ENCODE peak calls at places on chromosomes 6 and 20, in four cellular contexts. D, T, J and F are unnamed samples.
A peak's percentile ranks its signal among the peaks of the same experiment; 100 is the strongest.

GRCh38 chr20:11777861-11778570 is 139.7 kb upstream of the BTBD3 start:
- DNase-seq in T (no peak), D (no peak), J (no peak), F (no peak)

GRCh38 chr20:18879262-18879661 is 65.7 kb downstream of the SCP2D1 start:
- DNase-seq in D (no peak), J (no peak), T (no peak), F (no peak)

GRCh38 chr20:46139908-46140482 is 21.9 kb downstream of the CD40 start:
- DNase-seq in T (no peak), J (no peak), D (peak; percentile 42), F (no peak)

GRCh38 chr20:4602297-4602631 is 119.4 kb upstream of the PRND start:
- DNase-seq in J (no peak), T (no peak), D (no peak), F (no peak)

GRCh38 chr20:20017852-20018245 is 687 bp downstream of the NAA20 start:
- DNase-seq in D (no peak), T (peak; percentile 40), J (peak; percentile 21), F (no peak)

GRCh38 chr20:6953611-6954010 is 186.1 kb downstream of the BMP2 start:
- DNase-seq in J (no peak), T (no peak), D (no peak), F (no peak)

GRCh38 chr6:110628330-110628729 is 151.9 kb upstream of the SLC22A16 start:
- DNase-seq in D (no peak), J (no peak), T (no peak), F (no peak)

GRCh38 chr6:32092760-32093497 is 16.2 kb downstream of the TNXB start:
- DNase-seq in J (no peak), T (no peak), D (no peak), F (no peak)

GRCh38 chr6:32980488-32981038 is 12.2 kb downstream of the BRD2 start:
- DNase-seq in J (no peak), T (no peak), D (no peak), F (no peak)

GRCh38 chr6:42387336-42387735 is 64.4 kb downstream of the TRERF1 start:
- DNase-seq in J (no peak), T (no peak), D (no peak), F (no peak)

GRCh38 chr6:136284909-136285308 is 4.7 kb downstream of the BCLAF1 start:
- DNase-seq in T (no peak), D (no peak), J (no peak), F (no peak)

GRCh38 chr6:124659427-124659826 is 302.8 kb upstream of the RNF217 start:
- DNase-seq in T (no peak), D (no peak), J (no peak), F (no peak)

GRCh38 chr6:70864404-70864803 is 92.5 kb downstream of the B3GAT2 start:
- DNase-seq in T (no peak), D (no peak), J (no peak), F (no peak)

GRCh38 chr6:135739288-135739687 is 112.2 kb upstream of the PDE7B start:
- DNase-seq in T (no peak), J (no peak), D (no peak), F (no peak)

GRCh38 chr6:56381852-56382251 is 134.5 kb upstream of the COL21A1 start:
- DNase-seq in J (no peak), T (peak; percentile 81), D (no peak), F (no peak)

GRCh38 chr6:85354761-85355618 is 94.9 kb upstream of the NT5E start:
- DNase-seq in J (peak; percentile 78), T (peak; percentile 36), D (peak; percentile 78), F (peak; percentile 68)

GRCh38 chr6:3013486-3013885 is 13.8 kb downstream of the NQO2 start:
- DNase-seq in D (no peak), T (no peak), J (no peak), F (no peak)

GRCh38 chr6:137552809-137553208 is 58.6 kb upstream of the OLIG3 start:
- DNase-seq in T (peak; percentile 49), D (no peak), J (no peak), F (no peak)

GRCh38 chr20:58233881-58234528 is 5.6 kb upstream of the ANKRD60 start:
- DNase-seq in T (peak; percentile 34), J (peak; percentile 64), D (peak; percentile 88), F (peak; percentile 73)

GRCh38 chr20:50337521-50338466 is 147.2 kb downstream of the CEBPB start:
- DNase-seq in T (no peak), J (no peak), D (no peak), F (no peak)

GRCh38 chr6:113047148-113047547 is 700.0 kb downstream of the RFPL4B start:
- DNase-seq in T (no peak), D (no peak), J (no peak), F (no peak)

GRCh38 chr6:139698526-139699182 is 324.2 kb upstream of the CITED2 start:
- DNase-seq in T (no peak), D (no peak), J (no peak), F (no peak)

GRCh38 chr6:26217714-26218075 is 130.5 kb downstream of the HFE start:
- DNase-seq in J (peak; percentile 66), T (no peak), D (no peak), F (no peak)

GRCh38 chr20:53559816-53560215 is 33.8 kb downstream of the ZNF217 start:
- DNase-seq in D (no peak), J (no peak), T (no peak), F (no peak)

GRCh38 chr6:25219581-25220249 is 59.5 kb upstream of the CARMIL1 start:
- DNase-seq in D (no peak), J (no peak), T (no peak), F (no peak)

GRCh38 chr20:13312300-13312699 is 91.2 kb downstream of the ISM1 start:
- DNase-seq in T (no peak), J (no peak), D (no peak), F (no peak)

GRCh38 chr20:59291740-59292139 is 8.7 kb upstream of the EDN3 start:
- DNase-seq in J (no peak), T (no peak), D (no peak), F (no peak)
- TF ChIP-seq ELF4 in J (no peak), T (no peak), D (no peak), F (no peak)

GRCh38 chr6:117776441-117776840 is 101.2 kb downstream of the NUS1 start:
- DNase-seq in J (no peak), D (no peak), T (peak; percentile 10), F (peak; percentile 38)

GRCh38 chr6:117771403-117771802 is 96.1 kb downstream of the NUS1 start:
- DNase-seq in D (no peak), J (no peak), T (no peak), F (no peak)
- TF ChIP-seq ELF4 in D (no peak), J (no peak), T (no peak), F (no peak)

GRCh38 chr6:150876598-150876997 is 11.1 kb downstream of the MTHFD1L start:
- DNase-seq in T (no peak), J (no peak), D (no peak), F (no peak)
- TF ChIP-seq ELF4 in T (no peak), J (no peak), D (no peak), F (no peak)

GRCh38 chr6:158095031-158095430 is 73.0 kb downstream of the SERAC1 start:
- DNase-seq in T (peak; percentile 19), D (no peak), J (no peak), F (no peak)
- TF ChIP-seq ELF4 in T (no peak), D (no peak), J (no peak), F (no peak)

GRCh38 chr20:41392871-41393704 is 26.5 kb upstream of the EMILIN3 start:
- DNase-seq in J (no peak), T (no peak), D (no peak), F (no peak)
- TF ChIP-seq ELF4 in J (no peak), T (no peak), D (no peak), F (no peak)

GRCh38 chr6:168198302-168199180 is 119.5 kb upstream of the FRMD1 start:
- DNase-seq in D (no peak), T (no peak), J (no peak), F (no peak)

GRCh38 chr6:168196881-168197635 is 118.0 kb upstream of the FRMD1 start:
- DNase-seq in D (no peak), T (no peak), J (no peak), F (no peak)

GRCh38 chr6:168196385-168196860 is 117.4 kb upstream of the FRMD1 start:
- DNase-seq in T (peak; percentile 72), D (no peak), J (no peak), F (no peak)

GRCh38 chr6:168195712-168196111 is 116.7 kb upstream of the FRMD1 start:
- DNase-seq in J (no peak), T (no peak), D (no peak), F (no peak)

GRCh38 chr6:168197636-168198301 is 118.8 kb upstream of the FRMD1 start:
- DNase-seq in T (no peak), D (no peak), J (no peak), F (no peak)
- TF ChIP-seq ELF4 in T (no peak), D (no peak), J (no peak), F (no peak)

DNA sequence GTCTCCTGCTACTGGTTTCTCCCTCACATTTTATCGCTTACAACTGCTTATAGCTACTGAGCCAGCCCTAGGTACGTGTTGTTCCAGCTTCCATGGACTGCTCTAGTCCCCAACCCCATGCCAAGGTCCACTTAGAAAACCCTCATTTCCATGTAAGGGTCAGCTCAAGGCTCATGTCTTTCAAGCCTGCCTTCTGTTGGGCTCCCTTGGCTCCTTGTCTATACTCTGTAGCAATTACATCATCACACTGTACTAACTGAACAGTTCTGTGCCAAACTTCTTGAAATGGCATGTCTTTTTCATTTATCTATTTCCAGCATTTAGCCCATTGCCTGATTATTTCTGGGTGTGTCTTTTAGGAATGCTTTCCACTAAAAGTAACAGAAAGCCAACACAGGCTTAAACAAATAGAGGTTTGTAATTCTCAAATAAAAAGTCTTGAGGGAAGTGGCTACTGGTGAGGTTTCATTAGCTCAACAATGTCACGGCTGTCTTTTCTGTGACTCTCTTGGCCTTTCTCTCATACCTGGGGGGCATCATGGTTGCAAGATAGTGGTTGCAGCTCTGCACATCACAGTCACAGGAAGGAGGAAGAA is 317.6 kb downstream of the TPBG start:
- DNase-seq in J (no peak), D (no peak), T (no peak), F (no peak)
- TF ChIP-seq ELF4 in J (no peak), D (no peak), T (no peak), F (no peak)

GRCh38 chr6:11795403-11795802 is 16.8 kb upstream of the ADTRP start:
- DNase-seq in T (peak; percentile 29), J (no peak), D (no peak), F (no peak)
- TF ChIP-seq ELF4 in T (no peak), J (no peak), D (no peak), F (no peak)

DNA sequence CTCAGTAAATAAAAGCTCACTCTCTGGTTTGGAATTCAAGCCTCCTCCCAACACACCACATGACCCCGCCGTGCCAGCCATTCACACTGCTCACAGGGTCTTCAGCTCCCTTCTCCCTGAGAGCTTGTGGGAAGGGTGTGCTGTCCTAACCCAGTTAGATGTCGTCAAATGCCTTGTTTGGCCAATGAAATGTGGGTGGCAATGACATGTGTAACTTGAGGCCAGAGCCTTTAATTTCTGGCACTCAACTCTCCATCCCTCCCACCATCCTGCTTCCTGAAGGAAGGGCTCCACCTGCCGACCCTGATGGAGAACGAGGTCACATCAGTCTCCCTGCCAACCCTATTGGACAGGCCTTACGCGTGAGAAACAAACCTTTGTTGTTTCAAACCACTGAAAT is 224.5 kb upstream of the AGPAT4 start:
- DNase-seq in T (peak; percentile 36), J (peak; percentile 52), D (peak; percentile 66), F (peak; percentile 50)
- TF ChIP-seq ELF4 in T (no peak), J (no peak), D (no peak), F (no peak)